ENCODE peak calls at places on chromosomes 16 and 17, in ten cellular contexts. F, V, S, A, Y, M, B, E, J and C are unnamed samples.

GRCh38 chr17:37450090-37450489 is 39.6 kb upstream of the DUSP14 start:
- DNase-seq in F (no peak), V (no peak), S (no peak), A (no peak), Y (no peak), M (no peak), B (no peak), E (no peak), J (no peak), C (peak; percentile 72)

GRCh38 chr16:49700928-49701685 is 154.8 kb downstream of the ZNF423 start:
- DNase-seq in F (peak; percentile 70), V (no peak), S (no peak), A (no peak), Y (no peak), M (no peak), B (peak; percentile 73), E (no peak), J (no peak), C (no peak)

GRCh38 chr17:16342979-16343378 is 10.3 kb downstream of the CENPV start:
- DNase-seq in F (no peak), V (no peak), S (no peak), A (no peak), Y (peak; percentile 29), M (no peak), B (peak; percentile 76), E (no peak), J (peak; percentile 75), C (no peak)

GRCh38 chr17:77095461-77095860 is 45.3 kb upstream of the SEC14L1 start:
- DNase-seq in F (no peak), V (no peak), S (no peak), A (no peak), Y (no peak), M (no peak), B (no peak), E (no peak), J (no peak), C (no peak)

GRCh38 chr16:15650019-15650697 is at the start of gene NDE1:
- DNase-seq in F (peak; percentile 99), V (peak; percentile 96), S (peak; percentile 76), A (peak; percentile 64), Y (peak; percentile 56), M (peak; percentile 63), B (peak; percentile 88), E (peak; percentile 83), J (peak; percentile 91), C (no peak)

GRCh38 chr16:56657555-56658430 is at the start of gene MT1F:
- DNase-seq in F (peak; percentile 96), V (no peak), S (peak; percentile 71), A (no peak), Y (no peak), M (no peak), B (peak; percentile 29), E (peak; percentile 60), J (peak; percentile 39), C (peak; percentile 31)

GRCh38 chr16:84367297-84367680 is 1.0 kb upstream of the ATP2C2 start:
- DNase-seq in F (no peak), V (no peak), S (no peak), A (no peak), Y (no peak), M (no peak), B (no peak), E (no peak), J (no peak), C (no peak)

GRCh38 chr17:73571524-73572130 is 72.6 kb downstream of the SDK2 start:
- DNase-seq in F (peak; percentile 77), V (no peak), S (no peak), A (no peak), Y (no peak), M (no peak), B (no peak), E (no peak), J (no peak), C (no peak)

GRCh38 chr17:9669551-9670008 is 24.3 kb downstream of the USP43 start:
- DNase-seq in F (no peak), V (no peak), S (no peak), A (no peak), Y (no peak), M (no peak), B (no peak), E (no peak), J (no peak), C (no peak)

GRCh38 chr16:76634847-76635697 is 357.9 kb downstream of the CNTNAP4 start:
- DNase-seq in F (no peak), V (no peak), S (no peak), A (no peak), Y (no peak), M (no peak), B (peak; percentile 16), E (no peak), J (peak; percentile 6), C (no peak)

GRCh38 chr17:45848868-45849535 is 4.3 kb downstream of the SPPL2C start:
- DNase-seq in F (peak; percentile 57), V (no peak), S (no peak), A (no peak), Y (no peak), M (no peak), B (no peak), E (no peak), J (no peak), C (no peak)

GRCh38 chr17:57379237-57380054 is 123.1 kb downstream of the MSI2 start:
- DNase-seq in F (peak; percentile 66), V (no peak), S (no peak), A (no peak), Y (no peak), M (no peak), B (peak; percentile 81), E (no peak), J (peak; percentile 77), C (no peak)

GRCh38 chr17:50898369-50899004 is 32.3 kb upstream of the TOB1 start:
- DNase-seq in F (no peak), V (no peak), S (no peak), A (no peak), Y (no peak), M (no peak), B (no peak), E (no peak), J (no peak), C (no peak)

GRCh38 chr16:12096162-12096781 is 119.7 kb downstream of the SNX29 start:
- DNase-seq in F (no peak), V (no peak), S (no peak), A (no peak), Y (no peak), M (no peak), B (no peak), E (no peak), J (no peak), C (no peak)

GRCh38 chr17:2883544-2884203 is 87.4 kb downstream of the RAP1GAP2 start:
- DNase-seq in F (peak; percentile 62), V (no peak), S (no peak), A (no peak), Y (no peak), M (no peak), B (peak; percentile 50), E (no peak), J (peak; percentile 48), C (no peak)

GRCh38 chr16:2591476-2592240 is 53.8 kb downstream of the PDPK1 start:
- DNase-seq in F (no peak), V (no peak), S (no peak), A (no peak), Y (no peak), M (no peak), B (no peak), E (no peak), J (no peak), C (no peak)

GRCh38 chr16:117381-118365 is 20.8 kb downstream of the NPRL3 start:
- DNase-seq in F (peak; percentile 94), V (peak; percentile 89), S (peak; percentile 46), A (no peak), Y (no peak), M (peak; percentile 37), B (peak; percentile 49), E (peak; percentile 69), J (peak; percentile 54), C (no peak)

GRCh38 chr17:8382052-8382879 is 727 bp downstream of the RPL26 start:
- DNase-seq in F (no peak), V (no peak), S (no peak), A (no peak), Y (no peak), M (no peak), B (no peak), E (no peak), J (peak; percentile 19), C (no peak)

GRCh38 chr17:80951121-80952090 is 40.2 kb upstream of the CHMP6 start:
- DNase-seq in F (peak; percentile 35), V (no peak), S (no peak), A (no peak), Y (no peak), M (no peak), B (no peak), E (no peak), J (no peak), C (no peak)

GRCh38 chr17:76681222-76682137 is 29.3 kb downstream of the MXRA7 start:
- DNase-seq in F (peak; percentile 91), V (peak; percentile 90), S (peak; percentile 31), A (no peak), Y (peak; percentile 42), M (no peak), B (peak; percentile 84), E (peak; percentile 76), J (peak; percentile 86), C (no peak)

GRCh38 chr17:55390364-55390977 is 31.2 kb downstream of the MMD start:
- DNase-seq in F (no peak), V (no peak), S (no peak), A (no peak), Y (no peak), M (no peak), B (no peak), E (no peak), J (no peak), C (no peak)

GRCh38 chr17:16486373-16487250 is 5.4 kb downstream of the LRRC75A start:
- DNase-seq in F (peak; percentile 84), V (peak; percentile 96), S (no peak), A (no peak), Y (no peak), M (no peak), B (peak; percentile 62), E (no peak), J (peak; percentile 74), C (peak; percentile 40)

GRCh38 chr17:41824086-41824485 is 11.3 kb downstream of the FKBP10 start:
- DNase-seq in F (no peak), V (no peak), S (no peak), A (no peak), Y (no peak), M (no peak), B (no peak), E (no peak), J (no peak), C (no peak)

GRCh38 chr16:21166561-21166961 is 8.1 kb downstream of the LDAF1 start:
- DNase-seq in F (no peak), V (no peak), S (no peak), A (no peak), Y (no peak), M (no peak), B (peak; percentile 31), E (no peak), J (no peak), C (no peak)

GRCh38 chr16:86809458-86809955 is 231.2 kb downstream of the FOXL1 start:
- DNase-seq in F (no peak), V (no peak), S (no peak), A (no peak), Y (peak; percentile 55), M (no peak), B (peak; percentile 41), E (no peak), J (peak; percentile 28), C (peak; percentile 57)

GRCh38 chr17:81731271-81731670 is 19.2 kb downstream of the SLC25A10 start:
- DNase-seq in F (no peak), V (no peak), S (no peak), A (no peak), Y (no peak), M (no peak), B (peak; percentile 14), E (no peak), J (peak; percentile 34), C (no peak)

GRCh38 chr17:76736349-76737081 is 616 bp downstream of the SRSF2 start:
- DNase-seq in F (peak; percentile 82), V (peak; percentile 90), S (peak; percentile 68), A (no peak), Y (no peak), M (no peak), B (peak; percentile 72), E (peak; percentile 69), J (peak; percentile 75), C (no peak)